ENCODE peak calls at places on chromosomes 16 and 17, in six cellular contexts. H, K, J, B, X and R are unnamed samples.

GRCh38 chr16:82240111-82240510 is 70.1 kb upstream of the MPHOSPH6 start:
- DNase-seq in X (no peak), K (no peak), J (no peak), B (no peak), H (no peak), R (peak; percentile 14)

GRCh38 chr17:80539022-80539421 is 5.6 kb upstream of the RPTOR start:
- DNase-seq in B (no peak), H (no peak), K (no peak), X (peak; percentile 27), J (no peak), R (no peak)

GRCh38 chr16:29011851-29012250 is 27.0 kb downstream of the LAT start:
- DNase-seq in J (no peak), H (no peak), K (no peak), X (no peak), B (no peak), R (no peak)

GRCh38 chr17:73455050-73455687 is 143.4 kb upstream of the CDC42EP4 start:
- DNase-seq in J (peak; percentile 23), B (no peak), X (no peak), H (no peak), K (no peak), R (no peak)

GRCh38 chr17:79388556-79389295 is 222.1 kb downstream of the RBFOX3 start:
- DNase-seq in X (peak; percentile 80), B (no peak), K (peak; percentile 45), J (peak; percentile 65), H (peak; percentile 49), R (peak; percentile 57)

GRCh38 chr17:19537116-19537515 is 3.5 kb downstream of the SLC47A1 start:
- DNase-seq in X (no peak), B (no peak), K (no peak), H (no peak), J (no peak), R (no peak)

GRCh38 chr17:48753794-48754499 is 25.4 kb upstream of the HOXB13 start:
- DNase-seq in H (no peak), B (no peak), K (no peak), J (no peak), X (no peak), R (no peak)

GRCh38 chr17:4919511-4920047 is 12.5 kb upstream of the GP1BA start:
- DNase-seq in B (no peak), J (no peak), H (no peak), X (no peak), K (no peak), R (no peak)

GRCh38 chr16:27951752-27952151 is 111.8 kb downstream of the GSG1L start:
- DNase-seq in H (no peak), B (no peak), K (no peak), J (no peak), X (no peak), R (no peak)

GRCh38 chr17:34351041-34351575 is 5.2 kb upstream of the CCL13 start:
- DNase-seq in X (no peak), K (no peak), B (no peak), H (no peak), J (no peak), R (peak; percentile 69)

GRCh38 chr17:68437979-68438877 is 19.1 kb downstream of the WIPI1 start:
- DNase-seq in K (no peak), J (no peak), X (no peak), H (peak; percentile 45), B (no peak), R (peak; percentile 55)

GRCh38 chr16:17266606-17267313 is 204.0 kb downstream of the XYLT1 start:
- DNase-seq in B (no peak), H (no peak), K (peak; percentile 39), X (no peak), J (peak; percentile 65), R (no peak)

GRCh38 chr16:8583199-8583598 is 7.1 kb downstream of the TMEM114 start:
- DNase-seq in K (no peak), X (no peak), B (no peak), J (no peak), H (no peak), R (peak; percentile 70)

GRCh38 chr17:12522336-12522735 is 143.4 kb upstream of the MYOCD start:
- DNase-seq in K (no peak), J (no peak), X (no peak), H (no peak), B (no peak), R (no peak)

GRCh38 chr17:8079291-8080207 is 8.0 kb downstream of the ALOX12B start:
- DNase-seq in J (peak; percentile 69), B (peak; percentile 33), H (peak; percentile 46), X (peak; percentile 73), K (peak; percentile 75), R (peak; percentile 31)

GRCh38 chr16:66127459-66128362 is 238.8 kb upstream of the CDH5 start:
- DNase-seq in B (peak; percentile 30), K (peak; percentile 21), H (peak; percentile 69), J (peak; percentile 27), X (no peak), R (peak; percentile 26)

GRCh38 chr17:66135896-66136295 is 56.0 kb downstream of the CEP112 start:
- DNase-seq in B (no peak), K (no peak), H (peak; percentile 6), X (no peak), J (no peak), R (peak; percentile 26)

GRCh38 chr16:6956511-6956910 is 376.1 kb upstream of the RBFOX1 start:
- DNase-seq in K (no peak), H (no peak), J (no peak), B (no peak), X (no peak), R (no peak)

GRCh38 chr17:39236383-39236927 is 10.7 kb upstream of the STAC2 start:
- DNase-seq in K (no peak), J (no peak), B (no peak), X (no peak), H (no peak), R (no peak)

GRCh38 chr17:60525624-60526514 is at the start of gene APPBP2:
- DNase-seq in X (peak; percentile 90), B (peak; percentile 39), K (peak; percentile 87), H (peak; percentile 92), J (peak; percentile 88), R (peak; percentile 87)

GRCh38 chr17:74437702-74438101 is 5.8 kb downstream of the GPRC5C start:
- DNase-seq in J (no peak), K (no peak), H (peak; percentile 18), X (peak; percentile 32), B (no peak), R (no peak)